ENCODE peak calls at places on chromosome 22, in five cellular contexts. One of them, this sample, is unnamed.

GRCh38 chr22:40046126-40046525 is 51.4 kb downstream of the FAM83F start:
- DNase-seq in heart left ventricle: no peak
- DNase-seq in kidney: no peak
- DNase-seq in germinal center: no peak
- DNase-seq in M059J: no peak
- DNase-seq in this sample: no peak

GRCh38 chr22:38861927-38862326 is 10.1 kb downstream of the CBX6 start:
- DNase-seq in M059J: no peak
- DNase-seq in germinal center: no peak
- DNase-seq in kidney: no peak
- DNase-seq in heart left ventricle: no peak
- DNase-seq in this sample: no peak

GRCh38 chr22:38317995-38318715 is 922 bp upstream of the CSNK1E start:
- DNase-seq in kidney: peak
- DNase-seq in germinal center: no peak
- DNase-seq in heart left ventricle: peak
- DNase-seq in M059J: peak
- DNase-seq in this sample: peak

GRCh38 chr22:37276771-37277170 is 5.5 kb upstream of the CYTH4 start:
- DNase-seq in germinal center: no peak
- DNase-seq in heart left ventricle: no peak
- DNase-seq in M059J: no peak
- DNase-seq in kidney: peak
- DNase-seq in this sample: no peak

GRCh38 chr22:19887251-19887985 is 32.7 kb upstream of the GNB1L start:
- DNase-seq in germinal center: no peak
- DNase-seq in heart left ventricle: no peak
- DNase-seq in M059J: no peak
- DNase-seq in kidney: peak
- DNase-seq in this sample: no peak

GRCh38 chr22:46572911-46573780 is 35.7 kb upstream of the CELSR1 start:
- DNase-seq in heart left ventricle: peak
- DNase-seq in kidney: peak
- DNase-seq in germinal center: no peak
- DNase-seq in M059J: no peak
- DNase-seq in this sample: peak

GRCh38 chr22:24962835-24963234 is 10.3 kb downstream of the KIAA1671 start:
- DNase-seq in kidney: no peak
- DNase-seq in M059J: peak
- DNase-seq in heart left ventricle: no peak
- DNase-seq in germinal center: no peak
- DNase-seq in this sample: no peak

GRCh38 chr22:25114369-25115362 is 85.0 kb upstream of the CRYBB3 start:
- DNase-seq in kidney: no peak
- DNase-seq in M059J: no peak
- DNase-seq in germinal center: no peak
- DNase-seq in heart left ventricle: no peak
- DNase-seq in this sample: no peak

GRCh38 chr22:38740754-38741153 is 15.0 kb downstream of the SUN2 start:
- DNase-seq in germinal center: no peak
- DNase-seq in M059J: no peak
- DNase-seq in heart left ventricle: no peak
- DNase-seq in kidney: no peak
- DNase-seq in this sample: no peak